ENCODE peak calls at places on chromosomes 5 and 9, in five cellular contexts. One of them, this sample, is unnamed.

GRCh38 chr9:32395483-32396216 is 11.2 kb downstream of the ACO1 start:
- DNase-seq in epithelial cell of esophagus: peak
- DNase-seq in suprapubic skin: no peak
- DNase-seq in sigmoid colon: peak
- DNase-seq in lower lobe of right lung: no peak
- DNase-seq in this sample: no peak

GRCh38 chr5:73215525-73215890 is 42.5 kb downstream of the TMEM174 start:
- DNase-seq in epithelial cell of esophagus: no peak
- DNase-seq in suprapubic skin: no peak
- DNase-seq in sigmoid colon: no peak
- DNase-seq in lower lobe of right lung: no peak
- DNase-seq in this sample: no peak

GRCh38 chr9:89864257-89864656 is 259.4 kb downstream of the GADD45G start:
- DNase-seq in epithelial cell of esophagus: no peak
- DNase-seq in suprapubic skin: no peak
- DNase-seq in sigmoid colon: peak
- DNase-seq in lower lobe of right lung: peak
- DNase-seq in this sample: no peak

GRCh38 chr5:123351315-123351714 is 71.9 kb downstream of the CEP120 start:
- DNase-seq in epithelial cell of esophagus: no peak
- DNase-seq in suprapubic skin: no peak
- DNase-seq in sigmoid colon: no peak
- DNase-seq in lower lobe of right lung: no peak
- DNase-seq in this sample: no peak

GRCh38 chr9:99680191-99680590 is 141.5 kb upstream of the NR4A3 start:
- DNase-seq in epithelial cell of esophagus: peak
- DNase-seq in suprapubic skin: no peak
- DNase-seq in sigmoid colon: no peak
- DNase-seq in lower lobe of right lung: no peak
- DNase-seq in this sample: no peak

GRCh38 chr5:83473344-83474169 is 2.0 kb downstream of the VCAN start:
- DNase-seq in epithelial cell of esophagus: peak
- DNase-seq in suprapubic skin: peak
- DNase-seq in sigmoid colon: peak
- DNase-seq in lower lobe of right lung: peak
- DNase-seq in this sample: peak

GRCh38 chr5:127064253-127064652 is 9.0 kb downstream of the C5orf63 start:
- DNase-seq in epithelial cell of esophagus: peak
- DNase-seq in suprapubic skin: no peak
- DNase-seq in sigmoid colon: no peak
- DNase-seq in lower lobe of right lung: no peak
- DNase-seq in this sample: no peak

GRCh38 chr5:80931423-80931822 is 28.7 kb upstream of the RASGRF2 start:
- DNase-seq in epithelial cell of esophagus: no peak
- DNase-seq in suprapubic skin: no peak
- DNase-seq in sigmoid colon: no peak
- DNase-seq in lower lobe of right lung: no peak
- DNase-seq in this sample: no peak

GRCh38 chr9:90141723-90142122 is 500.9 kb downstream of the DIRAS2 start:
- DNase-seq in epithelial cell of esophagus: peak
- DNase-seq in suprapubic skin: no peak
- DNase-seq in sigmoid colon: no peak
- DNase-seq in lower lobe of right lung: no peak
- DNase-seq in this sample: no peak

GRCh38 chr9:108551030-108551964 is 304.5 kb downstream of the ACTL7B start:
- DNase-seq in epithelial cell of esophagus: peak
- DNase-seq in suprapubic skin: no peak
- DNase-seq in sigmoid colon: no peak
- DNase-seq in lower lobe of right lung: no peak
- DNase-seq in this sample: no peak

GRCh38 chr9:14215614-14216013 is 98.3 kb downstream of the NFIB start:
- DNase-seq in epithelial cell of esophagus: peak
- DNase-seq in suprapubic skin: no peak
- DNase-seq in sigmoid colon: no peak
- DNase-seq in lower lobe of right lung: no peak
- DNase-seq in this sample: no peak

GRCh38 chr5:73638344-73639095 is 12.5 kb downstream of the ARHGEF28 start:
- DNase-seq in epithelial cell of esophagus: peak
- DNase-seq in suprapubic skin: no peak
- DNase-seq in sigmoid colon: no peak
- DNase-seq in lower lobe of right lung: no peak
- DNase-seq in this sample: no peak

GRCh38 chr5:133775584-133776304 is 163.4 kb upstream of the FSTL4 start:
- DNase-seq in epithelial cell of esophagus: peak
- DNase-seq in suprapubic skin: no peak
- DNase-seq in sigmoid colon: no peak
- DNase-seq in lower lobe of right lung: no peak
- DNase-seq in this sample: no peak

GRCh38 chr5:133778636-133779035 is 166.3 kb upstream of the FSTL4 start:
- DNase-seq in epithelial cell of esophagus: no peak
- DNase-seq in suprapubic skin: no peak
- DNase-seq in sigmoid colon: no peak
- DNase-seq in lower lobe of right lung: no peak
- DNase-seq in this sample: no peak

GRCh38 chr5:133769842-133770241 is 157.5 kb upstream of the FSTL4 start:
- DNase-seq in epithelial cell of esophagus: no peak
- DNase-seq in suprapubic skin: no peak
- DNase-seq in sigmoid colon: no peak
- DNase-seq in lower lobe of right lung: no peak
- DNase-seq in this sample: no peak

GRCh38 chr5:133777951-133778350 is 165.6 kb upstream of the FSTL4 start:
- DNase-seq in epithelial cell of esophagus: no peak
- DNase-seq in suprapubic skin: no peak
- DNase-seq in sigmoid colon: no peak
- DNase-seq in lower lobe of right lung: no peak
- DNase-seq in this sample: no peak

DNA sequence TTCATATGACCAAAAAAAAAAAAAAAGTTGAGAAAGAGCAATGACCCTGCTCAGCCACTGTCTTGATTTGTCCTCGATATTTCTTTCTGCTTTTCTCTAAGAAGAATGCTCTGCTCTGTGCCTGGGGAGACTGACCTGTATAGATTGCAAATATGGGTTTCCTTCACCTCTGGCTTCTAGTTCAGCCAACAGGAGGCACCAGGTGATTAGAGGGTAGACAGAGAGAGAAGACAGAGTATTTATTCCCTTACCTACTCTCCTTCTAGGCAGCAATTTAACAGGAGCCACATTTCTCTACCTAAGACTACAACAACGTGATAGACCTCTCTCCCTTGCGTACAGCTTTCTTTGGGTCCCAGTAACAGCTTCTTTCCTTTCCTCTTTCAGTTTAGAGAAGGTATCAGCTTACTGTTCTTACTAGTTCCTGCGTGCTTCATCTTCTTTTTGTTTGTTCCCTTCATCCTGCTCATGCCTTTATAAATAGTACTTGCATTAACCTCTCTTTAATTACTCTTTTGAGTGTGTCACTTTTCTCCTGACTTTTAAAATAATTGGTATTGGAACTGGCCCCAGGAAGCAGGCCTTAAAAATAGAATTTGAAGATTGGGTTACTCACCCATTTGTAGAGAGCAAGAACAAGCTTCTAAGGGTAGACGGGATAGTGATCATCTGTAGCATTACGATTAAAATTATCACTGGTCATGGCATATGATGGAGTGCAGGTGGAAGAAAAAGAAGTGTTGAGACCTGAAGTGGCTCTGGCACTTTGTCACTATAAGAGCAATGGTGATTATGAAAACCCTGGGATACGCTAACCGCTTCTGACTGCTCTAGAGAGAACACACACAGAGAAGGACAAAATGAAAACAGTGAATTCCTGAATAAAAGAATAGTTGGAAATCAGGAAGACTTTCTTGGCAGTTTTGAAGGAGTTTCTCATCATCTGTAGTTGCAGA is 161.2 kb upstream of the FSTL4 start:
- DNase-seq in epithelial cell of esophagus: no peak
- DNase-seq in suprapubic skin: no peak
- DNase-seq in sigmoid colon: no peak
- DNase-seq in lower lobe of right lung: no peak
- DNase-seq in this sample: no peak
- TF ChIP-seq CTCF in epithelial cell of esophagus: peak
- TF ChIP-seq CTCF in suprapubic skin: no peak
- TF ChIP-seq CTCF in sigmoid colon: no peak
- TF ChIP-seq CTCF in lower lobe of right lung: no peak
- TF ChIP-seq CTCF in this sample: no peak

GRCh38 chr9:37575511-37575914 is 667 bp downstream of the FBXO10 start:
- DNase-seq in epithelial cell of esophagus: no peak
- DNase-seq in suprapubic skin: no peak
- DNase-seq in sigmoid colon: no peak
- DNase-seq in lower lobe of right lung: no peak
- DNase-seq in this sample: no peak

GRCh38 chr9:37575921-37576721 is at the start of gene FBXO10:
- DNase-seq in epithelial cell of esophagus: peak
- DNase-seq in suprapubic skin: peak
- DNase-seq in sigmoid colon: peak
- DNase-seq in lower lobe of right lung: peak
- DNase-seq in this sample: peak

GRCh38 chr9:37574241-37574721 is 1.9 kb downstream of the FBXO10 start:
- DNase-seq in epithelial cell of esophagus: no peak
- DNase-seq in suprapubic skin: no peak
- DNase-seq in sigmoid colon: no peak
- DNase-seq in lower lobe of right lung: no peak
- DNase-seq in this sample: no peak

GRCh38 chr9:37574996-37575395 is 1.2 kb downstream of the FBXO10 start:
- DNase-seq in epithelial cell of esophagus: no peak
- DNase-seq in suprapubic skin: no peak
- DNase-seq in sigmoid colon: no peak
- DNase-seq in lower lobe of right lung: no peak
- DNase-seq in this sample: no peak
- H3K4me3 ChIP-seq in epithelial cell of esophagus: no peak
- H3K4me3 ChIP-seq in suprapubic skin: peak
- H3K4me3 ChIP-seq in sigmoid colon: peak
- H3K4me3 ChIP-seq in lower lobe of right lung: peak
- H3K4me3 ChIP-seq in this sample: no peak

DNA sequence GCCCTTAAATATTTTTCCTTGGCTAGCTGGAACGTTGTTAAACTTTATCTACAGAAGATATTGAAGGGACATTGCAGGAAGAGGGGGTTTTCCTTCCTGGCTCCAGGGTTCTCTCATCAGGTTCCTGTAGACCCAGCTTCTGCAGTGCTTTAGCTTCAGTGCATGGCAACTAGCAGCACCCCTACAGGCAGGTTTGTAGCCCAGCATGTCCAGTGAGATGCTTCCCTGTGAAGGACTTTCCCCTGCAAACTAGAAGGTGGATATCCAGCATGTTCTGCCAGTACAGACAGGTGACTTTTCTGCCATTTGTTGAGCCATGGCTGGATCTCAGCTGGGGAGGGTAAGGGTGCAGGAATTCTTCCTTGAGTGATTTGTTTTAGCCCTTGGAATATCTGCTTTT is 10.4 kb downstream of the CCL28 start:
- DNase-seq in epithelial cell of esophagus: no peak
- DNase-seq in suprapubic skin: no peak
- DNase-seq in sigmoid colon: no peak
- DNase-seq in lower lobe of right lung: no peak
- DNase-seq in this sample: no peak
- TF ChIP-seq CTCF in epithelial cell of esophagus: peak
- TF ChIP-seq CTCF in suprapubic skin: no peak
- TF ChIP-seq CTCF in sigmoid colon: no peak
- TF ChIP-seq CTCF in lower lobe of right lung: no peak
- TF ChIP-seq CTCF in this sample: no peak

GRCh38 chr9:34994429-34995287 is 5.1 kb downstream of the DNAJB5 start:
- DNase-seq in epithelial cell of esophagus: peak
- DNase-seq in suprapubic skin: no peak
- DNase-seq in sigmoid colon: no peak
- DNase-seq in lower lobe of right lung: no peak
- DNase-seq in this sample: no peak
- H3K4me3 ChIP-seq in epithelial cell of esophagus: no peak
- H3K4me3 ChIP-seq in suprapubic skin: no peak
- H3K4me3 ChIP-seq in sigmoid colon: no peak
- H3K4me3 ChIP-seq in lower lobe of right lung: no peak
- H3K4me3 ChIP-seq in this sample: no peak

This sample was measured in right lobe of liver.